ENCODE peak calls at places on chromosomes 6 and 20, in five cellular contexts. Q, L, R, P and V are unnamed samples.

GRCh38 chr20:46640044-46640443 is 11.2 kb downstream of the SLC13A3 start:
- DNase-seq in Q (no peak), R (no peak), P (no peak), L (no peak), V (no peak)

GRCh38 chr6:40336986-40337780 is 250.0 kb downstream of the LRFN2 start:
- DNase-seq in Q (no peak), P (no peak), L (no peak), R (no peak), V (no peak)

GRCh38 chr6:4965506-4966389 is 38.1 kb downstream of the RPP40 start:
- DNase-seq in R (no peak), P (no peak), L (no peak), Q (no peak), V (no peak)

GRCh38 chr6:168574699-168575195 is 133.8 kb downstream of the SMOC2 start:
- DNase-seq in R (peak), L (no peak), Q (no peak), P (no peak), V (no peak)

GRCh38 chr6:51891784-51892183 is 195.6 kb downstream of the PKHD1 start:
- DNase-seq in Q (no peak), L (no peak), P (no peak), R (no peak), V (no peak)

GRCh38 chr6:14549319-14549770 is 431.8 kb downstream of the CD83 start:
- DNase-seq in L (no peak), P (no peak), R (no peak), Q (no peak), V (no peak)

GRCh38 chr20:5354871-5355270 is 38.1 kb upstream of the PROKR2 start:
- DNase-seq in P (no peak), R (no peak), Q (no peak), L (no peak), V (no peak)

GRCh38 chr6:53410508-53411258 is 61.9 kb upstream of the ELOVL5 start:
- DNase-seq in R (peak), P (peak), Q (no peak), L (peak), V (no peak)

GRCh38 chr20:1664911-1665310 is 7.3 kb upstream of the SIRPG start:
- DNase-seq in R (no peak), Q (no peak), P (peak), L (no peak), V (no peak)

DNA sequence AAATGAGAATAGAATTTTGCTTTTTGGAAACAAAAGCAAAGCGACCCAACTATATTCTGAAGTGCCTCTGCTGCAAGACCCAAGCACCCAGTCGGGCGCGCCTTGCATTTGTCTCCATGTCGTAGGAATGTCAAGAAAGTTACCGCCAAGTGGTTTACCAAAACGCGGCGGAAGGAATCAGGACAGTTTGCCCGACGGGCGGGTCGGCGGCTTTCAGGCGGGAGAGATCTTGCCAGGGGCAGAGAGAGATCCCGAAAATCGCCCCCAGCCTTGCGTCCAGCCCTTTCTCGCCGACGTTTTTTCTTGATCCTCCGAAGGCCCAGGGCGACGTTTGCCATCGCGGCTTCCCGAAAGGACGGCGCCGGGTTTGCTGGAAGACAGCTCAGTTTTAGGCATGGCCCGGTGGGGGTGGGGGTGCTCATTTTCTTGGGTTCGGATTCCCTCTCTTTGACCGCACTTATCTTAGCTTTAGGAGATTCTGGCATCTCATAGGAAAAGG is 3.9 kb upstream of the LIN28B start:
- DNase-seq in Q (no peak), L (no peak), P (no peak), R (no peak), V (no peak)
- H3K27ac ChIP-seq in Q (no peak), L (no peak), P (no peak), R (no peak), V (no peak)

GRCh38 chr6:31728767-31729514 is at the start of gene DDAH2:
- DNase-seq in Q (no peak), P (no peak), L (no peak), R (peak), V (no peak)
- H3K4me3 ChIP-seq in Q (peak), P (peak), L (peak), R (peak), V (peak)

DNA sequence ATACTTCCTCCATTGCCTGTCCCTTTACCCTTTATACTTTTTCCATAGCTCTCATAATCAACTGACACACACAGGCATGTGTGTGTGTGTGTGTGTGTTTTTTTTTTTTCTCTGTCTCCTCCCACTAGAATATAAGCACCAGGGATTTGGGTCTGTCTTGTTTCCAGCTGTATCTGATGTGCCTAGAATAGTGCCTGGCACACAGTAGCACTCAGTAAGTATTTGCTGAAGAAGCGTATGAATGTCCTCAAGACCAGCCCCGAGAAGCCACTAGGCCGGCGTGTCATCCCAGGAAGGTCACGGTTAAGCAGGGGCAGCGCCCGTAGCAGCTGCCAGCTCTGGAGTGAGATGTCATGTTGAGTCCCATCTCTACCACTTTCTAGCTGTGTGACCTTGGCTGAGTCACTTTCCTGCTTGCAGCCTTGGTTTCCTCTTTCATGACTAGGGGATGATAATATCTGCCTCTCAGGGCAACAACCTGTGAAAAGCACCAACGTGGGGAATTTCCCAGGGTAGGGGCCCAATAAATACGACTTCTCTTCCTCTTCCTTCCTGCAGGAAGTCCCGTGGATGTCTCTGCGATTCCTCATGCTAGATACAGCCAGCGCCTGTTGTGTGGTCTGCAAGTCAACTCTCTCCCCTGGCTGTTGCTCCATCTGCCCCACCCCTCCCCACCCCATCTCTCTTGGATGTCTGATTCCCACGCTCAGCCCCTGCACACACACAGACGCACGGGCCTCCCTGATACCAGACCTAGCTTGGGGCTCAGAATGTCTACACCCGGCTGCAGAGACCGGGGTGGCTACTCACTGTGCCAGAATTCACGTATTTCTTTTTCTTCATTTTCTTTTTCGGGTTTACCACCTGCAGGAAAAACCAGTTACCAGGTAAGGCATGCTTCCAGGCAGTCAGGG is 58.1 kb downstream of the RAB44 start:
- DNase-seq in P (peak), Q (no peak), R (no peak), L (peak), V (no peak)
- H3K27ac ChIP-seq in P (peak), Q (no peak), R (no peak), L (no peak), V (no peak)

GRCh38 chr20:62890444-62890843 is 28.8 kb upstream of the TCFL5 start:
- DNase-seq in R (no peak), Q (no peak), P (no peak), L (no peak), V (no peak)
- H3K4me3 ChIP-seq in R (no peak), Q (no peak), P (no peak), L (no peak), V (no peak)

GRCh38 chr6:143807103-143807425 is 36.1 kb upstream of the LTV1 start:
- DNase-seq in Q (no peak), P (no peak), R (no peak), L (no peak), V (no peak)

GRCh38 chr6:143806282-143807102 is 36.6 kb upstream of the LTV1 start:
- DNase-seq in Q (no peak), R (no peak), P (no peak), L (peak), V (no peak)

GRCh38 chr6:143803769-143804540 is 39.2 kb upstream of the LTV1 start:
- DNase-seq in Q (no peak), P (no peak), L (no peak), R (no peak), V (no peak)

GRCh38 chr6:143804835-143805239 is 38.3 kb upstream of the LTV1 start:
- DNase-seq in P (no peak), Q (no peak), R (no peak), L (peak), V (no peak)

DNA sequence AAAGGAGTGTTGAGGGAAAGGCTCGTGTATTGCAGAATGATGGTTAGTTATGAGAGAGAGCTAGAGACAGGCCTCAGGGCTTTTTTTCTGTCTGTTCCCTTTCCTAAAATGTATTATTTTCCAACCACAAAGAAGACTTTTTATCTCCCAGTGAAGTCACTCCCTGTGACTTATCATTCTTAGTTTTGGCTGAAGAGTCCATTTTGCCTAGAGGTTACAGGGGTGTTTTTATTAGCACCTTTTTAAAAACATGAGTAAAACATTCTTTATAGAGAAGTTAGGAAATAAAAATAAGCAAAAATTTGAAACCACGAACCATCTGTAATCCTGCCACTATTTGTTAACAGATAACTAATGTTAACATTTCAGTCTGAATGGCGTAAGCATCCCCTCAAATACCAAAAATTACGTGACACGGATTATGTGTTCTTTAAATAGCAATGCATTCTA is 37.3 kb upstream of the LTV1 start:
- DNase-seq in Q (no peak), R (no peak), L (peak), P (no peak), V (no peak)
- H3K27ac ChIP-seq in Q (peak), R (no peak), L (no peak), P (no peak), V (no peak)

GRCh38 chr20:64264091-64264490 is 8.5 kb downstream of the PCMTD2 start:
- DNase-seq in R (no peak), L (no peak), Q (no peak), P (no peak), V (no peak)
- H3K4me3 ChIP-seq in R (no peak), L (no peak), Q (no peak), P (no peak), V (no peak)